ENCODE peak calls at places on chromosomes 2 and 18, in ten cellular contexts. V is astrocyte; B is CD8-positive, alpha-beta memory T cell; U is choroid plexus epithelial cell; T is GM23248; P is mucosa of gallbladder; X is brain microvascular endothelial cell; L is fibroblast of pulmonary artery; Z is substantia nigra; S is tibial artery. D is an unnamed sample.
A peak's percentile ranks its signal among the peaks of the same experiment; 100 is the strongest.

GRCh38 chr2:47521666-47522285 is 118.8 kb downstream of the MSH2 start:
- DNase-seq in V (no peak), B (no peak), U (no peak), T (no peak), P (no peak), X (no peak), L (no peak), Z (no peak), S (no peak), D (no peak)

GRCh38 chr2:95391641-95392310 is 10.7 kb upstream of the FAHD2A start:
- DNase-seq in V (no peak), B (no peak), U (no peak), T (no peak), P (peak; percentile 59), X (no peak), L (no peak), Z (no peak), S (no peak), D (no peak)

GRCh38 chr2:67716895-67717294 is 319.8 kb downstream of the ETAA1 start:
- DNase-seq in V (no peak), B (no peak), U (no peak), T (peak; percentile 7), P (no peak), X (no peak), L (no peak), Z (no peak), S (no peak), D (no peak)

GRCh38 chr2:187982668-187983067 is 309.0 kb upstream of the GULP1 start:
- DNase-seq in V (peak; percentile 93), B (no peak), U (peak; percentile 96), T (peak; percentile 88), P (peak; percentile 46), X (peak; percentile 76), L (peak; percentile 78), Z (no peak), S (no peak), D (no peak)

GRCh38 chr18:58578321-58578720 is 50.6 kb downstream of the ALPK2 start:
- DNase-seq in V (no peak), B (no peak), U (peak; percentile 47), T (peak; percentile 41), P (no peak), X (peak; percentile 13), L (no peak), Z (no peak), S (no peak), D (no peak)

GRCh38 chr2:70769450-70769849 is 1.4 kb upstream of the ADD2 start:
- DNase-seq in V (no peak), B (no peak), U (no peak), T (no peak), P (no peak), X (no peak), L (no peak), Z (no peak), S (no peak), D (no peak)

GRCh38 chr2:223870840-223871618 is 33.6 kb upstream of the AP1S3 start:
- DNase-seq in V (no peak), B (no peak), U (no peak), T (peak; percentile 22), P (no peak), X (no peak), L (no peak), Z (no peak), S (no peak), D (no peak)

GRCh38 chr18:68454511-68455228 is 260.2 kb downstream of the TMX3 start:
- DNase-seq in V (peak; percentile 81), B (no peak), U (peak; percentile 70), T (peak; percentile 85), P (no peak), X (peak; percentile 87), L (peak; percentile 75), Z (no peak), S (no peak), D (no peak)

GRCh38 chr2:44218771-44219170 is 50.1 kb downstream of the PPM1B start:
- DNase-seq in V (no peak), B (no peak), U (no peak), T (no peak), P (no peak), X (no peak), L (no peak), Z (no peak), S (no peak), D (no peak)

GRCh38 chr18:76592096-76592495 is 97.1 kb upstream of the ZNF516 start:
- DNase-seq in V (no peak), B (no peak), U (no peak), T (no peak), P (no peak), X (no peak), L (no peak), Z (no peak), S (no peak), D (no peak)

GRCh38 chr18:55779461-55779710 is 191.4 kb upstream of the TCF4 start:
- DNase-seq in V (no peak), B (no peak), U (no peak), T (peak; percentile 42), P (no peak), X (no peak), L (peak; percentile 26), Z (no peak), S (no peak), D (no peak)

GRCh38 chr18:55988537-55988936 is 400.5 kb upstream of the TCF4 start:
- DNase-seq in V (no peak), B (no peak), U (peak; percentile 30), T (peak; percentile 23), P (no peak), X (peak; percentile 5), L (peak; percentile 78), Z (no peak), S (no peak), D (no peak)